ENCODE peak calls at places on chromosomes 13 and 19, in ten cellular contexts. A is stimulated activated CD8-positive, alpha-beta memory T cell treated with anti-CD3 and anti-CD28 coated beads, Interleukin-7, amount 100 ng/mL, for 24 hours; S is H9; X is NCI-H748 treated with DMSO at 0.1 percent for 48 hours; G is ELF-1; V is effector memory CD4-positive, alpha-beta T cell; E is HS-27A; T is GM04504; R is stimulated activated CD4-positive, alpha-beta T cell treated with anti-CD3 and anti-CD28 coated beads, Interleukin-1b, Interleukin-23, amount 100 ng/mL, for 1 hour; P is breast epithelium. W is an unnamed sample.

GRCh38 chr13:90049989-90050671 is 1297.4 kb upstream of the MIR17HG start:
- DNase-seq in V (no peak), G (no peak), T (no peak), R (no peak), S (no peak), E (no peak), X (no peak), P (no peak), A (no peak), W (no peak)

GRCh38 chr13:66803759-66804456 is 426.2 kb downstream of the PCDH9 start:
- DNase-seq in X (peak), T (no peak), E (no peak), G (no peak), V (no peak), S (no peak), P (no peak), A (no peak), R (no peak), W (no peak)

GRCh38 chr13:77285098-77285497 is 41.8 kb downstream of the MYCBP2 start:
- DNase-seq in T (no peak), X (no peak), R (no peak), A (no peak), G (no peak), P (no peak), E (no peak), V (no peak), S (no peak), W (no peak)

GRCh38 chr13:112740502-112741131 is 50.8 kb downstream of the ATP11A start:
- DNase-seq in A (no peak), P (peak), T (peak), R (no peak), E (peak), X (no peak), S (no peak), G (peak), V (no peak), W (no peak)

GRCh38 chr13:46475586-46475991 is 77.4 kb upstream of the LRCH1 start:
- DNase-seq in P (no peak), R (no peak), V (no peak), T (no peak), E (no peak), X (no peak), G (no peak), A (no peak), S (no peak), W (no peak)

GRCh38 chr13:111051656-111052232 is 63.4 kb upstream of the ARHGEF7 start:
- DNase-seq in R (no peak), X (no peak), A (no peak), S (no peak), T (no peak), V (no peak), E (no peak), P (no peak), G (no peak), W (no peak)

GRCh38 chr13:96373597-96373996 is 283.7 kb downstream of the HS6ST3 start:
- DNase-seq in R (no peak), G (no peak), E (no peak), S (no peak), T (no peak), X (no peak), P (no peak), A (no peak), V (no peak), W (no peak)

GRCh38 chr19:16327911-16328823 is 3.5 kb downstream of the KLF2 start:
- DNase-seq in X (no peak), V (peak), P (peak), E (no peak), R (no peak), S (no peak), A (no peak), G (no peak), T (peak), W (no peak)

GRCh38 chr13:40590112-40590862 is 76.2 kb downstream of the FOXO1 start:
- DNase-seq in T (no peak), V (no peak), X (no peak), A (no peak), G (no peak), S (no peak), R (no peak), E (no peak), P (no peak), W (no peak)

GRCh38 chr13:76474356-76474755 is 411.8 kb downstream of the KCTD12 start:
- DNase-seq in T (no peak), P (no peak), X (no peak), E (no peak), S (no peak), V (no peak), G (no peak), A (no peak), R (no peak), W (no peak)

GRCh38 chr13:76621726-76622125 is 264.5 kb downstream of the KCTD12 start:
- DNase-seq in A (no peak), V (no peak), S (no peak), E (no peak), P (no peak), X (no peak), T (no peak), G (no peak), R (no peak), W (no peak)

GRCh38 chr19:56671613-56671994 is at the start of gene ZNF835:
- DNase-seq in A (peak), V (peak), R (peak), P (peak), S (no peak), X (no peak), T (no peak), E (no peak), G (peak), W (no peak)

GRCh38 chr13:112877066-112877465 is 91.9 kb upstream of the MCF2L start:
- DNase-seq in P (no peak), V (no peak), R (no peak), A (no peak), X (no peak), E (no peak), G (no peak), T (no peak), S (no peak), W (no peak)

GRCh38 chr13:42875448-42876269 is 94.3 kb downstream of the FAM216B start:
- DNase-seq in V (no peak), P (no peak), S (peak), E (no peak), T (no peak), G (peak), R (no peak), A (no peak), X (no peak), W (no peak)

GRCh38 chr13:113739527-113740285 is 19.3 kb upstream of the TMEM255B start:
- DNase-seq in T (no peak), E (no peak), P (no peak), V (no peak), R (no peak), S (no peak), A (no peak), G (no peak), X (no peak), W (no peak)

GRCh38 chr13:98405690-98406344 is 171.1 kb downstream of the STK24 start:
- DNase-seq in P (no peak), X (peak), T (no peak), R (no peak), V (no peak), S (no peak), G (no peak), E (no peak), A (no peak), W (no peak)

GRCh38 chr19:58338825-58339558 is 12.2 kb downstream of the ZSCAN22 start:
- DNase-seq in X (no peak), E (no peak), R (no peak), A (no peak), T (no peak), S (peak), P (no peak), G (peak), V (no peak), W (no peak)

GRCh38 chr13:74026753-74027152 is 107.5 kb downstream of the KLF12 start:
- DNase-seq in X (no peak), V (peak), G (peak), R (peak), A (peak), S (peak), P (no peak), E (no peak), T (no peak), W (no peak)

GRCh38 chr13:27171244-27171829 is at the start of gene USP12:
- DNase-seq in V (no peak), X (peak), S (peak), G (peak), E (no peak), P (peak), T (no peak), R (peak), A (no peak), W (no peak)

GRCh38 chr19:1633269-1633606 is 19.2 kb downstream of the TCF3 start:
- DNase-seq in E (no peak), P (no peak), X (no peak), T (no peak), G (no peak), A (no peak), V (no peak), S (no peak), R (no peak), W (no peak)

GRCh38 chr19:44401108-44401786 is at the start of gene ZNF285:
- DNase-seq in R (peak), G (peak), A (peak), P (peak), T (peak), X (no peak), S (peak), V (peak), E (peak), W (no peak)

GRCh38 chr13:60080871-60081270 is 82.9 kb downstream of the DIAPH3 start:
- DNase-seq in P (no peak), G (no peak), R (no peak), X (no peak), S (no peak), T (peak), V (no peak), A (no peak), E (no peak), W (no peak)

GRCh38 chr19:41932259-41933130 is 4.2 kb upstream of the ERFL start:
- DNase-seq in R (no peak), V (no peak), E (no peak), P (no peak), G (peak), T (no peak), X (no peak), S (no peak), A (no peak), W (no peak)

GRCh38 chr13:79477968-79478367 is 3.0 kb upstream of the NDFIP2 start:
- DNase-seq in E (no peak), P (no peak), X (no peak), R (no peak), S (peak), T (no peak), V (no peak), A (no peak), G (peak), W (no peak)

GRCh38 chr13:36105726-36106125 is 25.5 kb downstream of the DCLK1 start:
- DNase-seq in R (no peak), X (no peak), T (no peak), V (no peak), A (no peak), P (no peak), G (no peak), E (no peak), S (no peak), W (no peak)

GRCh38 chr13:28728642-28729041 is 9.9 kb upstream of the SLC46A3 start:
- DNase-seq in R (no peak), V (no peak), G (no peak), T (no peak), P (no peak), E (no peak), A (no peak), S (no peak), X (no peak), W (no peak)

GRCh38 chr13:59873309-59873708 is 290.4 kb downstream of the DIAPH3 start:
- DNase-seq in G (no peak), R (no peak), T (no peak), A (no peak), X (no peak), V (no peak), S (no peak), E (no peak), P (no peak), W (no peak)

GRCh38 chr19:40836754-40837429 is 13.4 kb downstream of the CYP2A6 start:
- DNase-seq in R (no peak), X (no peak), G (no peak), E (no peak), A (no peak), S (no peak), T (no peak), V (no peak), P (no peak), W (no peak)

GRCh38 chr19:47068876-47069406 is 20.5 kb upstream of the TMEM160 start:
- DNase-seq in P (no peak), S (no peak), R (no peak), T (no peak), X (no peak), V (no peak), E (no peak), G (no peak), A (no peak), W (no peak)

GRCh38 chr13:50450279-50450678 is 393.2 kb downstream of the DLEU7 start:
- DNase-seq in V (no peak), G (no peak), E (no peak), P (no peak), S (no peak), T (no peak), R (no peak), X (no peak), A (no peak), W (no peak)

GRCh38 chr19:4703671-4704316 is 19.8 kb downstream of the DPP9 start:
- DNase-seq in V (no peak), R (no peak), E (no peak), T (no peak), S (no peak), X (no peak), G (no peak), A (no peak), P (no peak), W (no peak)

GRCh38 chr19:6632002-6632621 is 37.8 kb downstream of the TNFSF14 start:
- DNase-seq in G (peak), R (peak), A (peak), V (peak), P (peak), E (peak), T (peak), S (peak), X (peak), W (peak)

GRCh38 chr13:101488734-101489133 is 36.3 kb downstream of the ITGBL1 start:
- DNase-seq in V (no peak), G (no peak), E (no peak), X (no peak), R (no peak), A (no peak), T (no peak), P (no peak), S (no peak), W (no peak)

GRCh38 chr19:15280048-15280725 is 47.9 kb upstream of the EPHX3 start:
- DNase-seq in R (no peak), P (no peak), X (no peak), T (no peak), V (no peak), A (no peak), S (no peak), E (no peak), G (no peak), W (no peak)

GRCh38 chr13:91698767-91699166 is 300.3 kb downstream of the GPC5 start:
- DNase-seq in X (no peak), P (no peak), V (no peak), G (no peak), S (no peak), A (no peak), T (no peak), E (no peak), R (no peak), W (no peak)

GRCh38 chr13:40517486-40518311 is 148.7 kb downstream of the FOXO1 start:
- DNase-seq in S (no peak), G (no peak), A (no peak), X (no peak), R (no peak), V (no peak), T (no peak), E (no peak), P (no peak), W (no peak)

GRCh38 chr13:18948012-18948663 is 233.5 kb downstream of the TUBA3C start:
- DNase-seq in R (no peak), V (no peak), T (no peak), P (no peak), S (no peak), E (no peak), X (no peak), G (no peak), A (no peak), W (no peak)

W was measured in NCI-H1048.